ENCODE peak calls at places on chromosomes 13 and 19, in six cellular contexts. Z is transverse colon, I is breast epithelium, M is K562, U is spleen, O is GM12878. N is an unnamed sample.

GRCh38 chr19:49589391-49589790 is 1.6 kb upstream of the PRR12 start:
- DNase-seq in Z (no peak), I (no peak), M (no peak), U (no peak), O (no peak), N (no peak)

GRCh38 chr19:56838930-56839664 is 1.4 kb downstream of the PEG3 start:
- DNase-seq in Z (peak; percentile 84), I (peak; percentile 97), M (no peak), U (peak; percentile 84), O (no peak), N (peak; percentile 98)

GRCh38 chr13:92573467-92574057 is 653.0 kb upstream of the GPC6 start:
- DNase-seq in Z (no peak), I (no peak), M (peak; percentile 32), U (no peak), O (no peak), N (no peak)

GRCh38 chr13:29849731-29850212 is 645 bp downstream of the UBL3 start:
- DNase-seq in Z (peak; percentile 69), I (peak; percentile 65), M (peak; percentile 30), U (peak; percentile 92), O (no peak), N (peak; percentile 58)

GRCh38 chr13:102597029-102598015 is 536 bp downstream of the TPP2 start:
- DNase-seq in Z (peak; percentile 35), I (no peak), M (peak; percentile 24), U (no peak), O (no peak), N (no peak)

GRCh38 chr19:55461974-55462628 is 659 bp upstream of the ISOC2 start:
- DNase-seq in Z (no peak), I (no peak), M (peak; percentile 70), U (no peak), O (no peak), N (no peak)

GRCh38 chr19:18850560-18851375 is 19.0 kb downstream of the UPF1 start:
- DNase-seq in Z (no peak), I (no peak), M (no peak), U (peak; percentile 84), O (no peak), N (no peak)

GRCh38 chr13:36344173-36344572 is 2.0 kb downstream of the SPART start:
- DNase-seq in Z (peak; percentile 10), I (no peak), M (peak; percentile 19), U (no peak), O (no peak), N (no peak)

GRCh38 chr19:15782211-15782610 is 5.2 kb upstream of the OR10H5 start:
- DNase-seq in Z (no peak), I (no peak), M (no peak), U (no peak), O (no peak), N (no peak)

GRCh38 chr19:30664358-30665058 is 292.3 kb downstream of the ZNF536 start:
- DNase-seq in Z (no peak), I (no peak), M (no peak), U (peak; percentile 46), O (no peak), N (peak; percentile 33)

GRCh38 chr13:38685974-38686571 is 804 bp upstream of the FREM2 start:
- DNase-seq in Z (no peak), I (no peak), M (no peak), U (no peak), O (no peak), N (no peak)

GRCh38 chr13:113927661-113928581 is 46.0 kb downstream of the C13orf46 start:
- DNase-seq in Z (peak; percentile 37), I (peak; percentile 85), M (no peak), U (peak; percentile 59), O (no peak), N (no peak)

GRCh38 chr13:60572003-60572792 is 175.2 kb downstream of the TDRD3 start:
- DNase-seq in Z (no peak), I (no peak), M (no peak), U (no peak), O (no peak), N (no peak)

GRCh38 chr13:44759222-44759721 is 183.1 kb upstream of the TSC22D1 start:
- DNase-seq in Z (peak; percentile 32), I (no peak), M (no peak), U (no peak), O (no peak), N (peak; percentile 11)

GRCh38 chr19:48844472-48844871 is 8.2 kb upstream of the HSD17B14 start:
- DNase-seq in Z (no peak), I (no peak), M (peak; percentile 83), U (no peak), O (no peak), N (no peak)

GRCh38 chr13:43023244-43023931 is at the start of gene DNAJC15:
- DNase-seq in Z (peak; percentile 86), I (peak; percentile 66), M (peak; percentile 17), U (peak; percentile 94), O (peak; percentile 57), N (peak; percentile 58)

GRCh38 chr13:84668637-84669036 is 786.4 kb upstream of the SLITRK1 start:
- DNase-seq in Z (no peak), I (no peak), M (no peak), U (no peak), O (no peak), N (no peak)

GRCh38 chr19:18009412-18010066 is 1.6 kb downstream of the ARRDC2 start:
- DNase-seq in Z (no peak), I (no peak), M (no peak), U (no peak), O (no peak), N (no peak)

GRCh38 chr19:43316591-43317319 is 36.7 kb upstream of the CD177 start:
- DNase-seq in Z (peak; percentile 26), I (no peak), M (peak; percentile 57), U (no peak), O (no peak), N (no peak)

GRCh38 chr13:95246292-95247082 is 54.8 kb downstream of the ABCC4 start:
- DNase-seq in Z (no peak), I (no peak), M (no peak), U (no peak), O (no peak), N (peak; percentile 77)

GRCh38 chr13:46964789-46965527 is 68.1 kb upstream of the HTR2A start:
- DNase-seq in Z (no peak), I (no peak), M (no peak), U (no peak), O (no peak), N (no peak)

GRCh38 chr13:21879263-21879914 is 208.5 kb downstream of the FGF9 start:
- DNase-seq in Z (no peak), I (no peak), M (no peak), U (no peak), O (no peak), N (no peak)

DNA sequence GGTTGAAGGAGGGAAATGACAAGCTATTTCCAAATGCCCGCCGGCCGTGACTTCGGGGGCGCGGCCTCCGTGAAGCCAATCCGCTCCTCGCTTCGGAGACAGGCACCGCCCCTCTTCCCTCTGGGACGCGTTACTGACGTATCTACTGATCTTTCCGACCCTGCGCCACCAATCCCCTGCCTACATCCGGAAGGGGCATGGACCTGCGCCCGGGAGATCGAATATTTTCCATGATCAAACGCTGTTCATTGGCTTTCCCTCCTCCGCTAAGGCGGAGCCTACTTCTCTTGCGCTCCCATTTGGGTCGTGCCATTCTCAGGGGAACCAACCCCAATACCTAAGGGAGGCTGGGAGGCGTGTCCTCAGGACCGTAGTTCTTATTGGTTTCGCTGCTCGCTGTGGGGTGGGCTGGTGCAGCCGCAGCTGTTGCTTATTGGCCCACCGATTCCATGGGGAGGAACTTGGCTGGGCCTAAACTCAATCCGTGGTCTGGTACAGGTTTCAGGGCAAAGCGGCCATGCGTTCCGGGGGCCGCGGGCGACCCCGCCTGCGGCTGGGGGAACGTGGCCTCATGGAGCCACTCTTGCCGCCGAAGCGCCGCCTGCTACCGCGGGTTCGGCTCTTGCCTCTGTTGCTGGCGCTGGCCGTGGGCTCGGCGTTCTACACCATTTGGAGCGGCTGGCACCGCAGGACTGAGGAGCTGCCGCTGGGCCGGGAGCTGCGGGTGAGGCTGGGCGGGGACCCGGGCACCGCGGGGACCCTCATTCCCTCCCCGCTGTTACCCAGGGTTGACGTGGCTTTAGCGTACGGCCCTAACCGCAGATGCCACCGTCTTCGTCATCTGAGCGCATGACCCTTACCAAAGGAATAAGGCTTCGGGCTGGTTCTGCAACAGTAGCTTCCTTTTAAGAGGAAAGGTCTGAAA is at the start of gene QPCTL:
- DNase-seq in Z (peak; percentile 97), I (peak; percentile 98), M (peak; percentile 96), U (peak; percentile 97), O (peak; percentile 100), N (peak; percentile 99)
- TF ChIP-seq POLR2A in Z (peak; percentile 75), I (no peak), M (peak; percentile 84), U (no peak), O (peak; percentile 93), N (peak; percentile 75)

DNA sequence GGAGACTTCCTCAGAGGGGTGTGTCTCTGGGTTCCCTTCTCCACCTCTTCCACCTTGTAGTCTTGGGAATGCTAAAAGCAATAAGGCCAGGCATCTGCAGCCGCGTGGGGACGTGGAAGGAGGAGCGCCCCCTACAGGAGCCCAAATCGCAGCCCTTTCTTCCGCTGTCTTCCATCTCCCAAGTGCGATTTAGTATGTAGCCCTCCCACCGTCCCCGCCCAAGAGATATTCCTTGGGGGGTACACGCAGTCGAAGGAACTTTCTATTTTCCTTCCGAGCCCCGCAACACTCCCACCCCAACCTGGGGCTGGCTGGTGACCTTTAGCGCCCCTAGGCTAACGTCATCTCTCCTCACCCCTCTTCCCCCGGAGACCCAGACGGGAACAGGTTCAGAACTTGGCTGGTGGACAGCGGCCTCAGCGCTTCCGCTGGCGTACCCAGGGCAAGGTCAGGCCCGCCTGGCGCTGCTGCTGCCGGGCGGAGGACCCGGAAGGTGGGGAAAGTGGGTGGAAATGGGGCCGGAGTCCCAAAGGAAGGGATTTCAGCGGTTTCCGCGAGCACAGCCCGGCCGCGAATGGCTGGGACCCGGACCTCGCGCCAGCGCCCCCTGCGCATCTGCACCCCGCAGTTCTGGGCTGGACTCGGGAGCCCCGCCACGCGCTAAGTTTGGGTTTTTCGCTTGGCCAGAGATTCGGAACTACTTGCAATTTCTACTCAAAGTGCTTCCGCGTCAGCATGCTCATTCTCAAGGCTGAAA is 2.1 kb upstream of the PCDH8 start:
- DNase-seq in Z (peak; percentile 73), I (peak; percentile 69), M (no peak), U (peak; percentile 84), O (no peak), N (no peak)
- TF ChIP-seq POLR2AphosphoS5 in Z (peak; percentile 14), I (peak; percentile 8), M (no peak), U (no peak), O (no peak), N (no peak)

GRCh38 chr19:4521170-4521887 is 3.0 kb upstream of the PLIN4 start:
- DNase-seq in Z (no peak), I (no peak), M (no peak), U (no peak), O (no peak), N (no peak)
- TF ChIP-seq CTCF in Z (no peak), I (no peak), M (no peak), U (no peak), O (no peak), N (no peak)

DNA sequence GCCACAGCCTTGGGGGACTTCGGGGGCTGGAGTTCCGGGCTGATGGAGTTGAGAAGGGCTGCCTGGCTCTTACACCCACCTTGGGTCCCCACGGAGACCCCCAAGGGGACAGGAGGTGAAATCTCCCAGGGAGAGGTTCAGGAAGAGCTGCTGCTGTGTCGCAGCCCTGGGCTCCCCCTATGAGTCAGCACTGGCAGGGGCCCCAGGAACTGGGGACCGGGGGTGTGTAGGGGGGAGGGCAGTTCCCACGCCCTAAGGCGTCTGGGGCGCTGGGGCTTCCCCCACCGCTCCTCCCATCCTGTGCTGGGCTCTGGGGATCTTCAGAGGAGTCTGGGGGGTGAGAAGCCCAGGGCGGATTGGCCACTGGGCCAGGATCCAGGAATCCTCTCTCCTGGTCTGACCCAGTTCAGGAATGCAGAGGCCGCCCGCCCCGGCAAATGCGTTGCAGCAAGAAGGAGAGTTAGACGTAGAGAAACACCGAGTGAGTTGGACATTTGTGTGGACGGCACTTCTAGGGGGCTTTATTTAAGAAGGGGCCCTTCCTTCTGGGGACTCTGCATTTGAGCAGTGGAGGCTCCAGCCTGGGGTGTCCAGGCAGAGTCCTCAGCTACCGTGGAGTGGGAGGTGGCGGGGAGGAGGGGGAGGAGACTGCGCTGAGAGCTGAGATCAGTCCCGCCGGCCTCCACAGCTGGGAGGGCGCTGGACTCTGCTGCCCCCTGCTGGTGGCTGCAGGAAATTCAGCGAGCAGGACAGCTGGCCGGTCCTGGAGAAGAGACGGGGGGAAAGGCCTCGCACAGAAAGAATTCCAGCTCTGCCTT is 15.0 kb upstream of the NANOS3 start:
- DNase-seq in Z (peak; percentile 95), I (peak; percentile 96), M (peak; percentile 93), U (peak; percentile 98), O (peak; percentile 79), N (peak; percentile 89)
- TF ChIP-seq POLR2A in Z (peak; percentile 49), I (peak; percentile 22), M (peak; percentile 62), U (no peak), O (peak; percentile 87), N (peak; percentile 8)

N was measured in prostate gland.